ENCODE peak calls at places on chromosomes 11 and 22, in nine cellular contexts. X is LoVo; C is KBM-7; U is GM10248; H is mucosa of gallbladder; D is A172; R is M059J; W is left cardiac atrium; V is activated CD8-positive, alpha-beta memory T cell treated with anti-CD3 and anti-CD28 coated beads for 4 hours. N is an unnamed sample.

GRCh38 chr11:8983552-8983951 is 19.3 kb upstream of the TMEM9B start:
- DNase-seq in X (no peak), C (no peak), U (no peak), H (no peak), D (no peak), R (no peak), W (no peak), V (no peak), N (no peak)

GRCh38 chr11:7196396-7197146 is 55.1 kb upstream of the SYT9 start:
- DNase-seq in X (no peak), C (no peak), U (no peak), H (no peak), D (no peak), R (no peak), W (no peak), V (no peak), N (no peak)

GRCh38 chr11:134374171-134374570 is 37.9 kb downstream of the B3GAT1 start:
- DNase-seq in X (no peak), C (no peak), U (no peak), H (no peak), D (no peak), R (no peak), W (no peak), V (no peak), N (no peak)

GRCh38 chr11:59560702-59561469 is 49.5 kb downstream of the OR4D9 start:
- DNase-seq in X (peak), C (peak), U (peak), H (peak), D (peak), R (peak), W (peak), V (peak), N (peak)

GRCh38 chr11:111429066-111429506 is 50.0 kb upstream of the POU2AF1 start:
- DNase-seq in X (peak), C (peak), U (peak), H (peak), D (peak), R (peak), W (peak), V (peak), N (peak)

GRCh38 chr22:39943366-39943765 is 16.8 kb upstream of the TMA7B start:
- DNase-seq in X (no peak), C (no peak), U (no peak), H (no peak), D (no peak), R (no peak), W (no peak), V (no peak), N (peak)

GRCh38 chr11:2528301-2529050 is 83.7 kb downstream of the KCNQ1 start:
- DNase-seq in X (no peak), C (no peak), U (no peak), H (no peak), D (no peak), R (no peak), W (peak), V (no peak), N (no peak)

GRCh38 chr11:126352934-126353801 is 2.3 kb upstream of the ST3GAL4 start:
- DNase-seq in X (no peak), C (peak), U (no peak), H (no peak), D (no peak), R (peak), W (no peak), V (no peak), N (peak)

GRCh38 chr11:6926208-6927029 is at the start of gene ZNF215:
- DNase-seq in X (peak), C (peak), U (peak), H (peak), D (no peak), R (peak), W (peak), V (no peak), N (peak)

GRCh38 chr22:49166211-49166610 is 661.5 kb downstream of the BRD1 start:
- DNase-seq in X (no peak), C (no peak), U (no peak), H (no peak), D (no peak), R (no peak), W (no peak), V (no peak), N (no peak)

GRCh38 chr11:61367406-61367805 is 5.2 kb downstream of the TMEM138 start:
- DNase-seq in X (no peak), C (no peak), U (no peak), H (no peak), D (no peak), R (no peak), W (no peak), V (no peak), N (no peak)

GRCh38 chr11:70220920-70221319 is 17.8 kb downstream of the FADD start:
- DNase-seq in X (no peak), C (no peak), U (no peak), H (no peak), D (peak), R (peak), W (no peak), V (no peak), N (no peak)

GRCh38 chr11:4539603-4540219 is 5.3 kb upstream of the OR52M1 start:
- DNase-seq in X (peak), C (peak), U (peak), H (peak), D (peak), R (peak), W (peak), V (no peak), N (peak)

N was measured in OCI-LY7.